ENCODE peak calls at places on chromosomes 1 and 21, in four cellular contexts. L is pancreas, U is testis, G is cardiac muscle cell. K is an unnamed sample.

GRCh38 chr21:35048183-35048601 is 910 bp downstream of the RUNX1 start:
- DNase-seq in L (no peak), U (no peak), G (no peak), K (no peak)

GRCh38 chr1:76868916-76869315 is 1.6 kb downstream of the ST6GALNAC5 start:
- DNase-seq in L (no peak), U (peak), G (peak), K (no peak)

GRCh38 chr1:3674100-3675094 is 22.1 kb downstream of the TP73 start:
- DNase-seq in L (no peak), U (no peak), G (peak), K (no peak)

GRCh38 chr1:67632811-67633478 is 52.1 kb upstream of the GADD45A start:
- DNase-seq in L (no peak), U (no peak), G (no peak), K (no peak)

GRCh38 chr1:205438213-205439158 is 16.6 kb upstream of the LEMD1 start:
- DNase-seq in L (peak), U (peak), G (peak), K (peak)

GRCh38 chr1:41245659-41246058 is 3.6 kb upstream of the SCMH1 start:
- DNase-seq in L (no peak), U (no peak), G (no peak), K (no peak)

GRCh38 chr1:207097871-207098324 is 6.1 kb upstream of the C4BPA start:
- DNase-seq in L (no peak), U (no peak), G (no peak), K (no peak)

GRCh38 chr1:46062651-46063319 is 69.6 kb downstream of the PIK3R3 start:
- DNase-seq in L (no peak), U (no peak), G (no peak), K (no peak)

GRCh38 chr1:224809137-224809536 is 120.3 kb upstream of the DNAH14 start:
- DNase-seq in L (no peak), U (no peak), G (no peak), K (no peak)

GRCh38 chr21:8989883-8990325 is 1531.5 kb upstream of the TPTE start:
- DNase-seq in L (no peak), U (no peak), G (no peak), K (no peak)

GRCh38 chr1:36882536-36883285 is 151.6 kb downstream of the GRIK3 start:
- DNase-seq in L (no peak), U (no peak), G (no peak), K (no peak)

GRCh38 chr1:185373813-185374524 is 56.9 kb upstream of the IVNS1ABP start:
- DNase-seq in L (no peak), U (no peak), G (no peak), K (no peak)

GRCh38 chr1:7940745-7941436 is at the start of gene TNFRSF9:
- DNase-seq in L (peak), U (no peak), G (no peak), K (no peak)

GRCh38 chr1:243745361-243745760 is 104.7 kb downstream of the AKT3 start:
- DNase-seq in L (no peak), U (no peak), G (no peak), K (no peak)

GRCh38 chr1:1398677-1399186 is 403 bp downstream of the CCNL2 start:
- DNase-seq in L (no peak), U (no peak), G (no peak), K (no peak)

GRCh38 chr1:101314244-101314643 is 77.4 kb downstream of the S1PR1 start:
- DNase-seq in L (no peak), U (no peak), G (no peak), K (no peak)

GRCh38 chr1:6414443-6414844 is 5.3 kb downstream of the HES2 start:
- DNase-seq in L (no peak), U (peak), G (peak), K (no peak)

GRCh38 chr1:886760-887159 is 37.0 kb upstream of the SAMD11 start:
- DNase-seq in L (no peak), U (no peak), G (no peak), K (no peak)

GRCh38 chr1:70222716-70223235 is 1.6 kb downstream of the SRSF11 start:
- DNase-seq in L (no peak), U (no peak), G (no peak), K (no peak)

GRCh38 chr1:65001238-65001792 is 35.0 kb upstream of the JAK1 start:
- DNase-seq in L (peak), U (peak), G (peak), K (no peak)

GRCh38 chr21:43590220-43590619 is 69.1 kb downstream of the HSF2BP start:
- DNase-seq in L (no peak), U (no peak), G (no peak), K (no peak)

GRCh38 chr1:23837905-23838304 is 12.7 kb upstream of the HMGCL start:
- DNase-seq in L (no peak), U (no peak), G (peak), K (no peak)

GRCh38 chr1:209402697-209403096 is 180.8 kb upstream of the CAMK1G start:
- DNase-seq in L (no peak), U (no peak), G (no peak), K (no peak)

GRCh38 chr1:204894031-204894430 is 23.4 kb downstream of the NFASC start:
- DNase-seq in L (no peak), U (no peak), G (no peak), K (no peak)

GRCh38 chr21:38244885-38245869 is 11.6 kb upstream of the KCNJ15 start:
- DNase-seq in L (no peak), U (no peak), G (no peak), K (no peak)

GRCh38 chr1:182601416-182601786 is 2.8 kb downstream of the RGS16 start:
- DNase-seq in L (peak), U (peak), G (peak), K (peak)

GRCh38 chr1:179169616-179170467 is 59.6 kb downstream of the ABL2 start:
- DNase-seq in L (no peak), U (no peak), G (no peak), K (no peak)

GRCh38 chr1:11740258-11741192 is 4.6 kb downstream of the AGTRAP start:
- DNase-seq in L (no peak), U (no peak), G (no peak), K (no peak)

GRCh38 chr1:67939176-67939751 is 106.0 kb upstream of the GNG12 start:
- DNase-seq in L (no peak), U (no peak), G (no peak), K (no peak)

GRCh38 chr1:84415386-84415785 is 17.1 kb downstream of the DNASE2B start:
- DNase-seq in L (no peak), U (no peak), G (no peak), K (no peak)

GRCh38 chr1:223077434-223077833 is 65.6 kb downstream of the TLR5 start:
- DNase-seq in L (no peak), U (no peak), G (no peak), K (no peak)

GRCh38 chr1:108877324-108877812 is 583 bp downstream of the GPSM2 start:
- DNase-seq in L (no peak), U (peak), G (no peak), K (no peak)

GRCh38 chr1:67572594-67573221 is 112.3 kb upstream of the GADD45A start:
- DNase-seq in L (peak), U (no peak), G (no peak), K (no peak)

GRCh38 chr1:119582801-119583200 is 65.3 kb downstream of the ZNF697 start:
- DNase-seq in L (peak), U (peak), G (peak), K (peak)

GRCh38 chr1:19463204-19463803 is 22.0 kb downstream of the CAPZB start:
- DNase-seq in L (no peak), U (peak), G (no peak), K (no peak)

GRCh38 chr1:241640867-241641542 is 836 bp upstream of the CHML start:
- DNase-seq in L (no peak), U (no peak), G (no peak), K (no peak)

GRCh38 chr1:32716312-32717126 is 13.9 kb upstream of the SYNC start:
- DNase-seq in L (peak), U (peak), G (peak), K (no peak)

GRCh38 chr1:94383966-94384408 is 34.2 kb upstream of the ABCD3 start:
- DNase-seq in L (peak), U (no peak), G (no peak), K (no peak)

GRCh38 chr1:24415910-24416665 is 486 bp downstream of the NIPAL3 start:
- DNase-seq in L (peak), U (no peak), G (peak), K (no peak)

GRCh38 chr1:53691326-53691725 is 47.6 kb downstream of the GLIS1 start:
- DNase-seq in L (no peak), U (no peak), G (no peak), K (no peak)

DNA sequence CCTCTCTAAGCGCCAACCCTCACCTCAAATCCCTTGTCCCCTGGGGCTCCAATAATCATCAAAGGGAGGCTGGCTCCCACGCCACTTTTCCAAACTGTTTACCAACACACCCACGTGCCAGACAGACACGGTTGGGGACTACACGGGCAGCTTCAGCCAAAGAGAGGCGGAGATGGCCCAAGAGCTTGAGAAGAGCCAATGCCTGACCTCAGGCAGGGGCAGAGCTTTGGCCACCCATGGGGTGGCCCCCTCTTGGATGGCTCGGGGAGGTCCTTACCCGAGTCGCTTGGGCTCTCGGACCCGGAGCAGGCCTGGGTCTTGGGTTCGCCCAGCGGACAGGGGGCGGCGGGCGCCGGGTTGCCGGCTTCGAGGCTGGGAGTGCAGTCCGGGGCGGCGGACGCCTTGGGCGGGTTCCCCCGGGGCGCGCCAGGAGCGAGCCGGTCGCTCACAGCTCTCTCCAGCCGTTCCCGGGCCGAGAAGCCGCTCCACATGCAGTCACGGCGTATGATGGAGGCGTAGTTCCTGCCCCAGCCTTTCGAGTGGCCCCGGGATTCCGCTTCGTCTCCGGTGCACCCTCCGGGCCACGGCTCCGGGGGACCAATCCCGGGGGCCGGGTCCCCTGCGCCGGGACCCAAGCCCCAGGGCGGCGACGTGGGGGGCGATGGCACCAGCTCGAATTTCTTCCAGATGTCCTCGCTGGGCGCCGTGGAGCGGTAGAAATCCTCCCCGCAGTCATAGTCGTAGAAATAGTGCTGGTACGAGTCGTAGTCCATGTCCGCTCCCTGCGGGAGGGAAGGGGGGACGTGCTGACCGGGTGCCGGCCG is 843 bp downstream of the MYCL start:
- DNase-seq in L (peak), U (no peak), G (peak), K (no peak)
- H3K27ac ChIP-seq in L (peak), U (no peak), G (peak), K (no peak)

GRCh38 chr1:218499911-218500310 is 154.8 kb downstream of the TGFB2 start:
- DNase-seq in L (no peak), U (no peak), G (no peak), K (no peak)
- H3K27ac ChIP-seq in L (no peak), U (no peak), G (no peak), K (no peak)

GRCh38 chr1:228953207-228953606 is 217.9 kb downstream of the RHOU start:
- DNase-seq in L (no peak), U (no peak), G (no peak), K (no peak)
- H3K27ac ChIP-seq in L (no peak), U (no peak), G (no peak), K (peak)

GRCh38 chr1:34842952-34843371 is 16.6 kb downstream of the SMIM12 start:
- DNase-seq in L (no peak), U (no peak), G (no peak), K (no peak)
- H3K27ac ChIP-seq in L (no peak), U (no peak), G (peak), K (no peak)

GRCh38 chr1:66533804-66534745 is at the start of gene SGIP1:
- DNase-seq in L (no peak), U (peak), G (peak), K (peak)
- H3K27ac ChIP-seq in L (no peak), U (peak), G (no peak), K (peak)